ENCODE peak calls at places on chromosome 10, in six cellular contexts. W is DND-41, Q is IMR-90, G is fibroblast of lung, R is mammary epithelial cell, Z is endodermal cell. X is an unnamed sample.

GRCh38 chr10:119398996-119399395 is 143.5 kb downstream of the RGS10 start:
- DNase-seq in W (no peak), Q (peak), G (peak), R (no peak), Z (no peak), X (no peak)

GRCh38 chr10:89301721-89302445 is at the start of gene IFIT2:
- DNase-seq in W (peak), Q (peak), G (peak), R (peak), Z (no peak), X (no peak)

GRCh38 chr10:64733980-64734379 is 1212.8 kb downstream of the REEP3 start:
- DNase-seq in W (no peak), Q (no peak), G (peak), R (no peak), Z (peak), X (no peak)

GRCh38 chr10:113087082-113088029 is 137.3 kb downstream of the TCF7L2 start:
- DNase-seq in W (no peak), Q (peak), G (peak), R (peak), Z (peak), X (peak)

GRCh38 chr10:76547352-76547972 is 1090.1 kb downstream of the KCNMA1 start:
- DNase-seq in W (peak), Q (peak), G (peak), R (peak), Z (peak), X (no peak)

GRCh38 chr10:35225204-35225603 is 98.6 kb downstream of the CREM start:
- DNase-seq in W (no peak), Q (no peak), G (no peak), R (no peak), Z (no peak), X (no peak)

GRCh38 chr10:44863344-44864041 is 47.6 kb upstream of the TMEM72 start:
- DNase-seq in W (no peak), Q (no peak), G (no peak), R (no peak), Z (peak), X (no peak)

GRCh38 chr10:76437011-76437410 is 1005.6 kb downstream of the LRMDA start:
- DNase-seq in W (no peak), Q (no peak), G (no peak), R (no peak), Z (no peak), X (no peak)

GRCh38 chr10:118447478-118447877 is 105.4 kb upstream of the FAM204A start:
- DNase-seq in W (no peak), Q (no peak), G (peak), R (peak), Z (no peak), X (peak)

GRCh38 chr10:59366310-59366709 is 4.0 kb upstream of the FAM13C start:
- DNase-seq in W (no peak), Q (no peak), G (no peak), R (no peak), Z (no peak), X (no peak)

GRCh38 chr10:119104653-119105024 is 726 bp downstream of the DENND10 start:
- DNase-seq in W (peak), Q (no peak), G (peak), R (peak), Z (peak), X (peak)

GRCh38 chr10:130062201-130062600 is 48.4 kb downstream of the C10orf143 start:
- DNase-seq in W (no peak), Q (no peak), G (no peak), R (no peak), Z (no peak), X (no peak)

GRCh38 chr10:87053121-87053520 is 33.0 kb downstream of the FAM25A start:
- DNase-seq in W (no peak), Q (no peak), G (peak), R (no peak), Z (no peak), X (no peak)

GRCh38 chr10:34299105-34299611 is 515.9 kb downstream of the PARD3 start:
- DNase-seq in W (no peak), Q (peak), G (peak), R (peak), Z (no peak), X (no peak)

GRCh38 chr10:90179696-90180407 is 478.5 kb downstream of the KIF20B start:
- DNase-seq in W (no peak), Q (peak), G (peak), R (peak), Z (no peak), X (no peak)

GRCh38 chr10:123808873-123809272 is 82.7 kb downstream of the CPXM2 start:
- DNase-seq in W (no peak), Q (no peak), G (no peak), R (peak), Z (no peak), X (no peak)

GRCh38 chr10:100808851-100809250 is 63.5 kb downstream of the PAX2 start:
- DNase-seq in W (no peak), Q (no peak), G (no peak), R (no peak), Z (no peak), X (no peak)

GRCh38 chr10:119654540-119654939 is 3.4 kb downstream of the BAG3 start:
- DNase-seq in W (no peak), Q (no peak), G (no peak), R (peak), Z (peak), X (peak)

GRCh38 chr10:688621-689426 is 644 bp downstream of the DIP2C start:
- DNase-seq in W (no peak), Q (peak), G (peak), R (peak), Z (peak), X (peak)

GRCh38 chr10:44102726-44103255 is 282.1 kb downstream of the CXCL12 start:
- DNase-seq in W (no peak), Q (no peak), G (no peak), R (no peak), Z (peak), X (no peak)

GRCh38 chr10:58775960-58776574 is 263.4 kb downstream of the BICC1 start:
- DNase-seq in W (no peak), Q (peak), G (peak), R (peak), Z (no peak), X (no peak)

GRCh38 chr10:11756766-11757315 is 14.7 kb downstream of the ECHDC3 start:
- DNase-seq in W (no peak), Q (no peak), G (no peak), R (no peak), Z (peak), X (no peak)

GRCh38 chr10:132311338-132311939 is 3.7 kb upstream of the STK32C start:
- DNase-seq in W (no peak), Q (no peak), G (no peak), R (no peak), Z (peak), X (no peak)

GRCh38 chr10:121928528-121928884 is 675 bp upstream of the ATE1 start:
- DNase-seq in W (no peak), Q (peak), G (peak), R (peak), Z (no peak), X (no peak)

GRCh38 chr10:104155591-104155990 is 33.6 kb downstream of the SFR1 start:
- DNase-seq in W (no peak), Q (no peak), G (no peak), R (no peak), Z (peak), X (no peak)

GRCh38 chr10:132400041-132400546 is 3.1 kb downstream of the PWWP2B start:
- DNase-seq in W (no peak), Q (no peak), G (no peak), R (no peak), Z (no peak), X (peak)

GRCh38 chr10:117217196-117217761 is 20.0 kb downstream of the KCNK18 start:
- DNase-seq in W (no peak), Q (no peak), G (no peak), R (no peak), Z (peak), X (no peak)

GRCh38 chr10:78395162-78395561 is 361.5 kb downstream of the RPS24 start:
- DNase-seq in W (no peak), Q (no peak), G (no peak), R (no peak), Z (no peak), X (no peak)
- H3K4me3 ChIP-seq in W (no peak), Q (no peak), G (no peak), R (no peak), Z (no peak), X (no peak)

DNA sequence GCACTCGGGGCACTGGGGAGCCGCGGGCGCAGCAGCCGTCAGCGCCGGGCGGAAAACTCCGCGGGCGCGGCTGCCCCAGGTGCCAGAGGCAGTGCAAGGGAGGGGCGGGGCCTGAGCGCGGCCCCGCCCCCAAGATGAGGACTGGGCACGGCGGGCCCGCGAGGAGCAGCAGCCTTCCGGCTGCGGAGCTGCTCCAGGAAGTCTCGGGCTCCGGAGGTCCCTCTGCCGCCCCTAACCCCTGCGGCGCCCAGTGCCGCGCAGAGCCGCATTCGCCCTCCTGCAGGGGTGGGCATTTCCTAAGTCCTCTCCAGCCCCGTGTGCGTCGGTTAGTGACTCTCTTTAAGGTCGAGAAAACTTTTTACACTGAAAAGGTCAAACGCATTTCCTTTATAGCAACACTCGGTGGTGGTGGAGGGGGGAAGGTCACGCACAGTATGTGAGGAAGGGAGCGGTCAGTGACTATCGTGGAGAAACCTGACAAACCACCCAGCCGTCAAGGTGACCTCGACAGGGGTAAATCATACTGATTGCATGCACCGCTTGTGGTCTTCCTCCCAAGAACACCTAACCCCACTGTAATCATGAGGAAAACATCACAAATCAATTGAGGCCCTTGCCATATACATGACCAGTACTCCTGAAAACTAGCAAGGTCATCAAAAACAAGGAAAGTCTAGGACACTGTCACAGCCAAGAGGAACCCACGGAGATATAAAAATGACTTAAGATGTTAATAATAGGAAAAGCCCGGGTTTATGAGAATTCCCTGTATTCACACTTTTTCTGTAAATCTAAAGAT is at the start of gene ANXA11:
- DNase-seq in W (peak), Q (peak), G (peak), R (peak), Z (peak), X (peak)
- TF ChIP-seq CTCF in W (peak), Q (no peak), G (no peak), R (no peak), Z (no peak), X (no peak)

GRCh38 chr10:25758041-25758457 is 176.0 kb upstream of the MYO3A start:
- DNase-seq in W (peak), Q (no peak), G (no peak), R (no peak), Z (peak), X (no peak)
- H3K9ac ChIP-seq in W (no peak), Q (no peak), G (no peak), R (no peak), Z (no peak), X (no peak)

GRCh38 chr10:103155485-103156085 is 37.5 kb downstream of the NT5C2 start:
- DNase-seq in W (no peak), Q (no peak), G (no peak), R (no peak), Z (no peak), X (no peak)

GRCh38 chr10:103157246-103157645 is 35.8 kb downstream of the NT5C2 start:
- DNase-seq in W (no peak), Q (peak), G (peak), R (no peak), Z (no peak), X (no peak)

GRCh38 chr10:103153302-103153759 is 39.7 kb downstream of the NT5C2 start:
- DNase-seq in W (no peak), Q (peak), G (peak), R (no peak), Z (no peak), X (no peak)

GRCh38 chr10:103154464-103155299 is 38.4 kb downstream of the NT5C2 start:
- DNase-seq in W (no peak), Q (no peak), G (peak), R (no peak), Z (no peak), X (no peak)

DNA sequence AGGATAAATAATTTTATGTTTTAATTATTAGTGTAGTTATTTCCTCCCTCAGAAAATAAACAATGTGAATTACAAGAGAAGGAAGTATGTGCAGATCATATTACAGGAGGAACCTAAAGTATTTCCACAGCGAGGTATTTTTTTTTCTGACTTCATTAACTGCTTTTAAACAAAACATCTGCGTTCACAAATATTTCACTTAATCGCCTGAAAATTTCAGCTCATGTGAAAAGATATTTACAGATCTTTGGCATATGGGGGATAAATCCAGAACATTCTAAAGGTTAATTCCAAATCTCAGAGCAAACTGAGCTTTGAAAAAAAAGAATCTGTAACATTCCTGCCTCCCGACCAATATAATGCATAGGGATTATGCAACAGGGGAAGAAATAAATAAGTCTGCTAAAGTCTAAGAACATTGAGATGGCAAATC is 39.3 kb downstream of the NT5C2 start:
- DNase-seq in W (no peak), Q (peak), G (peak), R (no peak), Z (no peak), X (no peak)
- H3K4me3 ChIP-seq in W (no peak), Q (peak), G (peak), R (no peak), Z (peak), X (no peak)

GRCh38 chr10:23294638-23295247 is 49.9 kb downstream of the C10orf67 start:
- DNase-seq in W (no peak), Q (peak), G (peak), R (no peak), Z (no peak), X (no peak)
- TF ChIP-seq CTCF in W (peak), Q (peak), G (peak), R (peak), Z (peak), X (no peak)

X was measured in kidney.